ENCODE peak calls at places on chromosomes 4 and X, in seven cellular contexts. P is IMR-90, X is H9, T is mesenchymal stem cell, U is mesendoderm, O is H1, C is trophoblast cell. D is an unnamed sample.
A peak's percentile ranks its signal among the peaks of the same experiment; 100 is the strongest.

GRCh38 chr4:74449571-74450297 is 4.8 kb downstream of the AREG start:
- DNase-seq in T (no peak), X (no peak), U (no peak), O (no peak), C (no peak), P (peak; percentile 10), D (no peak)

GRCh38 chrX:97790850-97791249 is 907.1 kb downstream of the RPA4 start:
- DNase-seq in C (no peak), U (no peak), P (no peak), X (no peak), T (no peak), O (no peak), D (no peak)

GRCh38 chr4:4387531-4388311 is 819 bp downstream of the NSG1 start:
- DNase-seq in U (no peak), O (peak; percentile 60), C (peak; percentile 51), P (no peak), T (peak; percentile 18), X (no peak), D (no peak)

GRCh38 chr4:75834095-75834771 is 68.0 kb downstream of the PPEF2 start:
- DNase-seq in P (no peak), O (no peak), U (no peak), X (no peak), T (no peak), C (no peak), D (no peak)

GRCh38 chr4:2063557-2064275 is 4.6 kb downstream of the NAT8L start:
- DNase-seq in X (no peak), T (no peak), O (no peak), U (no peak), C (no peak), P (no peak), D (no peak)

GRCh38 chr4:77269505-77269904 is 112.5 kb downstream of the CCNG2 start:
- DNase-seq in O (no peak), C (peak; percentile 89), T (no peak), P (no peak), U (peak; percentile 30), X (no peak), D (no peak)

GRCh38 chrX:45986971-45987370 is 558.2 kb downstream of the ZNF674 start:
- DNase-seq in T (no peak), O (no peak), X (no peak), U (no peak), C (no peak), P (no peak), D (no peak)

GRCh38 chr4:82785248-82786003 is 13.2 kb downstream of the SCD5 start:
- DNase-seq in X (peak; percentile 17), P (peak; percentile 88), T (peak; percentile 60), C (no peak), U (peak; percentile 80), O (no peak), D (no peak)

GRCh38 chr4:121071640-121072037 is 696 bp downstream of the NDNF start:
- DNase-seq in U (no peak), T (no peak), O (no peak), X (no peak), C (no peak), P (no peak), D (no peak)

GRCh38 chr4:67288964-67289363 is 256.3 kb downstream of the CENPC start:
- DNase-seq in P (no peak), O (peak; percentile 75), T (peak; percentile 25), C (no peak), U (peak; percentile 64), X (peak; percentile 57), D (peak; percentile 31)

GRCh38 chr4:4395849-4396627 is 9.1 kb downstream of the NSG1 start:
- DNase-seq in P (peak; percentile 53), X (peak; percentile 57), O (peak; percentile 53), C (no peak), U (peak; percentile 80), T (peak; percentile 96), D (no peak)

GRCh38 chr4:53113433-53114215 is 251.5 kb downstream of the RASL11B start:
- DNase-seq in X (no peak), P (peak; percentile 6), U (no peak), T (no peak), C (no peak), O (no peak), D (no peak)

GRCh38 chr4:147370473-147370872 is 110.4 kb upstream of the EDNRA start:
- DNase-seq in X (no peak), P (peak; percentile 43), U (no peak), C (no peak), T (peak; percentile 7), O (no peak), D (no peak)

GRCh38 chr4:148261861-148262260 is 180.4 kb downstream of the NR3C2 start:
- DNase-seq in C (no peak), U (no peak), T (no peak), O (no peak), P (peak; percentile 1), X (no peak), D (no peak)

GRCh38 chr4:15457401-15458201 is 12.1 kb upstream of the CC2D2A start:
- DNase-seq in O (no peak), C (no peak), U (peak; percentile 59), T (peak; percentile 75), X (no peak), P (peak; percentile 81), D (no peak)

GRCh38 chr4:139768913-139769312 is 103.3 kb downstream of the MGST2 start:
- DNase-seq in P (no peak), C (peak; percentile 19), X (peak; percentile 58), O (peak; percentile 47), U (peak; percentile 84), T (no peak), D (no peak)

GRCh38 chr4:14908635-14909034 is 93.6 kb upstream of the CPEB2 start:
- DNase-seq in P (peak; percentile 33), O (no peak), T (peak; percentile 31), X (no peak), U (no peak), C (no peak), D (no peak)

GRCh38 chr4:83348074-83348473 is 13.4 kb upstream of the HPSE start:
- DNase-seq in C (no peak), O (no peak), P (no peak), T (no peak), U (no peak), X (no peak), D (no peak)

GRCh38 chr4:187017156-187017555 is 293.5 kb upstream of the FAT1 start:
- DNase-seq in O (no peak), P (no peak), U (peak; percentile 37), C (no peak), T (peak; percentile 17), X (no peak), D (no peak)

GRCh38 chr4:56874166-56874565 is 33.5 kb upstream of the REST start:
- DNase-seq in O (peak; percentile 49), U (no peak), P (no peak), T (no peak), C (no peak), X (peak; percentile 81), D (no peak)

GRCh38 chr4:53852343-53852742 is 212.1 kb downstream of the CHIC2 start:
- DNase-seq in P (peak; percentile 81), X (no peak), C (no peak), U (no peak), T (peak; percentile 59), O (no peak), D (no peak)

GRCh38 chrX:38279188-38279587 is 48.1 kb downstream of the RPGR start:
- DNase-seq in T (no peak), U (no peak), X (no peak), C (no peak), O (no peak), P (no peak), D (no peak)

GRCh38 chrX:26037367-26037766 is 100.8 kb upstream of the MAGEB18 start:
- DNase-seq in T (no peak), U (no peak), C (no peak), P (no peak), X (no peak), O (no peak), D (no peak)

GRCh38 chr4:11004818-11005217 is 320.2 kb upstream of the CLNK start:
- DNase-seq in X (peak; percentile 39), P (no peak), O (no peak), C (no peak), T (no peak), U (no peak), D (no peak)

GRCh38 chrX:105347373-105347772 is 126.9 kb upstream of the TEX13A start:
- DNase-seq in X (no peak), C (no peak), T (no peak), U (no peak), O (no peak), P (no peak), D (no peak)

GRCh38 chr4:169253904-169254303 is 16.9 kb downstream of the SH3RF1 start:
- DNase-seq in C (no peak), P (peak; percentile 94), O (no peak), U (no peak), T (peak; percentile 74), X (no peak), D (no peak)

GRCh38 chr4:153988446-153988845 is 199.6 kb upstream of the SFRP2 start:
- DNase-seq in T (peak; percentile 93), O (no peak), C (no peak), U (no peak), P (no peak), X (no peak), D (no peak)
- H3K23ac ChIP-seq in T (no peak overlapping the region), O (no peak overlapping the region), C (no peak overlapping the region), U (no peak overlapping the region), P (no peak overlapping the region), X (no peak overlapping the region), D (no peak overlapping the region)

GRCh38 chr4:37365888-37366287 is 121.3 kb downstream of the NWD2 start:
- DNase-seq in C (no peak), T (peak; percentile 18), U (no peak), O (no peak), X (no peak), P (no peak), D (no peak)

DNA sequence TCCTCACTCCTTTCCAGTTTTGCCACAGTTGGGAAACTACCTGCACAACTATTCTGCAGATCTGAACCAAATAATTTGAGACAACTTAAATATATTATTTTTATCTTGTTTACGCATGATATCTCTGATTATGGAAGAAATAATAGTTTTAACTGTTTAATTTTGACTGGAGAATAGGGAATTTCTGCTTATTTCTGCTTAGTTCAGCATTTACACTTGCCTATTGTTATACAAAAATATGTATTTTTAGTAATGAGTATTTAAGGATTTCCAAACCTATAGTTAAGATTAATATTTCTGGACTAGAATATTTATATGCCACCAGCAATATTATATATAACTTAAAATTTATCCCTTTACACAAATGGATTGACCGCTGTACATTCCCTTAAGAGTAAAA is 125.5 kb downstream of the NWD2 start:
- DNase-seq in X (no peak), T (no peak), O (no peak), C (no peak), P (no peak), U (no peak), D (no peak)
- H3K23ac ChIP-seq in X (no peak overlapping the region), T (no peak overlapping the region), O (no peak overlapping the region), C (no peak overlapping the region), P (no peak overlapping the region), U (no peak overlapping the region), D (no peak overlapping the region)

GRCh38 chrX:14409341-14409740 is 120.0 kb upstream of the GLRA2 start:
- DNase-seq in U (no peak), T (no peak), O (no peak), P (no peak), X (no peak), C (no peak), D (no peak)
- H3K23ac ChIP-seq in U (no peak overlapping the region), T (no peak overlapping the region), O (no peak overlapping the region), P (no peak overlapping the region), X (no peak overlapping the region), C (no peak overlapping the region), D (no peak overlapping the region)

DNA sequence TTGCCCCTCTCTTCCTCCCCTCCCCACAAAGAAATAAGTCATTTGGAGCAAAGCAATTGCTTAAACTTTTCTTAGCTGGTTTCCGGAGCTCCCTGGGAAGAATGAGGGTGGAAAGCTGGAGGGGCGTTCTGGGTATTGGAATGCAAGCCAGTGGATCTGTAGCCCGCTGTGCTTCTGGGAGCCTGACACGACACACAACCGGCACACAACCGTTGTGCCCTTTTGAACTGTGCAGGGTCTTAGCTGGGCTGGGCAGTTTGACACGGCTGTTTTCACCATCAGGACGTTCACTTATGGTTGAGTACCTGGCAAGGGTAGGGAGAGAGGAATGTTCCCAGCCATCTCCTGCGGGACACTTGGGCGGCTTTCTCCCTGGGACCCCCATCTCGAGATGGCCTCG is 38.3 kb downstream of the SHROOM2 start:
- DNase-seq in X (no peak), C (no peak), O (no peak), U (no peak), P (no peak), T (peak; percentile 38), D (no peak)
- H3K23ac ChIP-seq in X (no peak overlapping the region), C (no peak overlapping the region), O (no peak overlapping the region), U (no peak overlapping the region), P (no peak overlapping the region), T (no peak overlapping the region), D (no peak overlapping the region)

D was measured in neuronal stem cell.